ENCODE peak calls at places on chromosomes 12 and 14, in eight cellular contexts. K, Q, B, I, L, E, S and C are unnamed samples. For H3K36me3, the result is how much of the 10 kb centered on the place peaks cover.

GRCh38 chr12:124568431-124569374 is 1.3 kb upstream of the NCOR2 start:
- DNase-seq in K (no peak), Q (no peak), B (peak), I (peak), L (no peak), E (peak), S (peak), C (peak)

GRCh38 chr12:123512838-123513665 is 20.5 kb downstream of the RILPL1 start:
- DNase-seq in K (no peak), Q (no peak), B (no peak), I (no peak), L (no peak), E (no peak), S (no peak), C (no peak)

GRCh38 chr14:61077946-61078738 is 97.1 kb downstream of the SLC38A6 start:
- DNase-seq in K (no peak), Q (no peak), B (no peak), I (no peak), L (no peak), E (no peak), S (no peak), C (no peak)

GRCh38 chr14:53375573-53375972 is 222.4 kb upstream of the DDHD1 start:
- DNase-seq in K (no peak), Q (no peak), B (no peak), I (no peak), L (no peak), E (no peak), S (no peak), C (no peak)

GRCh38 chr14:91149462-91149861 is 35.6 kb downstream of the DGLUCY start:
- DNase-seq in K (peak), Q (peak), B (no peak), I (peak), L (no peak), E (no peak), S (no peak), C (peak)

GRCh38 chr12:124389537-124390441 is 94.9 kb downstream of the RFLNA start:
- DNase-seq in K (peak), Q (no peak), B (no peak), I (no peak), L (no peak), E (no peak), S (no peak), C (no peak)

GRCh38 chr12:48482198-48482597 is at the start of gene C12orf54:
- DNase-seq in K (no peak), Q (no peak), B (no peak), I (no peak), L (no peak), E (no peak), S (no peak), C (no peak)

GRCh38 chr12:16030729-16031128 is 119.6 kb downstream of the DERA start:
- DNase-seq in K (peak), Q (no peak), B (no peak), I (no peak), L (no peak), E (no peak), S (no peak), C (no peak)

GRCh38 chr12:115474525-115475353 is 790.8 kb upstream of the TBX3 start:
- DNase-seq in K (no peak), Q (no peak), B (no peak), I (no peak), L (peak), E (no peak), S (no peak), C (no peak)

GRCh38 chr14:75280831-75281690 is 2.4 kb downstream of the FOS start:
- DNase-seq in K (no peak), Q (no peak), B (no peak), I (no peak), L (no peak), E (no peak), S (no peak), C (no peak)

GRCh38 chr12:102869571-102869970 is 47.5 kb downstream of the PAH start:
- DNase-seq in K (no peak), Q (no peak), B (no peak), I (no peak), L (no peak), E (no peak), S (no peak), C (no peak)

GRCh38 chr12:25322918-25323773 is 72.4 kb upstream of the KRAS start:
- DNase-seq in K (no peak), Q (peak), B (no peak), I (no peak), L (no peak), E (no peak), S (no peak), C (no peak)

GRCh38 chr14:32028599-32028998 is 48.5 kb upstream of the ARHGAP5 start:
- DNase-seq in K (no peak), Q (no peak), B (no peak), I (no peak), L (no peak), E (no peak), S (no peak), C (no peak)

GRCh38 chr12:61554268-61555008 is 705.8 kb upstream of the USP15 start:
- DNase-seq in K (no peak), Q (no peak), B (no peak), I (no peak), L (no peak), E (no peak), S (no peak), C (no peak)

GRCh38 chr12:24596768-24597388 is 352.0 kb downstream of the BCAT1 start:
- DNase-seq in K (peak), Q (peak), B (no peak), I (peak), L (no peak), E (peak), S (no peak), C (peak)

GRCh38 chr12:41486718-41487117 is 298.6 kb downstream of the PDZRN4 start:
- DNase-seq in K (no peak), Q (no peak), B (no peak), I (no peak), L (no peak), E (no peak), S (no peak), C (no peak)

GRCh38 chr12:101855364-101855884 is 22.0 kb upstream of the DRAM1 start:
- DNase-seq in K (peak), Q (peak), B (no peak), I (peak), L (no peak), E (no peak), S (no peak), C (no peak)

GRCh38 chr12:56158926-56159461 is 835 bp downstream of the MYL6 start:
- DNase-seq in K (peak), Q (peak), B (no peak), I (peak), L (no peak), E (peak), S (no peak), C (no peak)

GRCh38 chr14:91264151-91265150 is 19.9 kb upstream of the GPR68 start:
- DNase-seq in K (no peak), Q (no peak), B (no peak), I (peak), L (no peak), E (no peak), S (no peak), C (no peak)

GRCh38 chr14:79448922-79449321 is 762.4 kb downstream of the DIO2 start:
- DNase-seq in K (no peak), Q (no peak), B (no peak), I (no peak), L (no peak), E (no peak), S (no peak), C (no peak)

GRCh38 chr14:97177635-97178034 is 380.5 kb downstream of the VRK1 start:
- DNase-seq in K (no peak), Q (no peak), B (no peak), I (no peak), L (no peak), E (no peak), S (peak), C (no peak)

GRCh38 chr12:100458191-100458590 is 15.5 kb upstream of the NR1H4 start:
- DNase-seq in K (no peak), Q (no peak), B (no peak), I (no peak), L (no peak), E (no peak), S (no peak), C (no peak)

GRCh38 chr14:34982421-34983147 is at the start of gene SRP54:
- DNase-seq in K (peak), Q (peak), B (peak), I (peak), L (peak), E (peak), S (peak), C (peak)

GRCh38 chr12:93287152-93287551 is 90.6 kb upstream of the NUDT4 start:
- DNase-seq in K (no peak), Q (peak), B (no peak), I (no peak), L (no peak), E (no peak), S (no peak), C (no peak)

GRCh38 chr14:54652890-54653201 is 85.9 kb downstream of the SAMD4A start:
- DNase-seq in K (no peak), Q (no peak), B (no peak), I (no peak), L (no peak), E (no peak), S (no peak), C (no peak)

GRCh38 chr14:96762650-96763049 is 34.5 kb upstream of the VRK1 start:
- DNase-seq in K (peak), Q (peak), B (peak), I (peak), L (peak), E (peak), S (peak), C (peak)

GRCh38 chr12:6141048-6141447 is 16.6 kb upstream of the VWF start:
- DNase-seq in K (no peak), Q (peak), B (no peak), I (no peak), L (no peak), E (no peak), S (no peak), C (no peak)
- TF ChIP-seq POLR2AphosphoS5 in K (no peak), Q (peak), B (no peak), I (no peak), L (no peak), E (no peak), S (no peak), C (no peak)

DNA sequence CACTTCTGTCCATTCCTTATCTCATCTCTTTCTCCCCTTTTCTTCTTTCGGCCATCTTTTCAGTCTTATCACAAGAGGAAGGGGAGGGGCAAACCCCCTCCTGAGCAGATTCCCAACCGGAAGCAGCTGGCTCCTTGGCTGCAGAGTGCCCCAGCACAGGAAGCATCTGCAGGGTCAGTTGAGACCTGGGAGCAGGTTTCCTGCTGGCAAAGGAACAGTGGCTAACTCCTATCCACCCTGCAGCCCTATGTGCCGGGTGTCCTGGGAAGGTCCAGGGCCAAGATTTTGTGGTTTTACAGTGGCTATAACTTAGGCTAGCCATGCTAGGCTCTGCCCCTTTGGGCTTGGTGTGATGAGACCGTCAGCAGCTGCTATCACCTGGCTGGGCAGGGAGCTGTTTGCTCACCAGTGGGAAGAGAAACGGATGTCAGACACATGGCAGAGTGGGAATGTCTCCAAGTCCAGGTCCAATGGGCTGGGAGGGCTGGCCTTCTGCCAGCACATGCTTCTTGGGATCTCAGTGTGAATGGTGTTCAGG is 40.4 kb downstream of the SH2B3 start:
- DNase-seq in K (no peak), Q (peak), B (no peak), I (peak), L (no peak), E (peak), S (no peak), C (no peak)
- H3K9ac ChIP-seq in K (no peak), Q (peak), B (no peak), I (no peak), L (no peak), E (no peak), S (no peak), C (no peak)

GRCh38 chr12:119843100-119843499 is 34.0 kb downstream of the CIT start:
- DNase-seq in K (no peak), Q (no peak), B (no peak), I (no peak), L (no peak), E (no peak), S (no peak), C (no peak)
- H3K36me3 ChIP-seq in K (under half), Q (under half), B (under half), I (half or more), L (under half), E (under half), S (under half), C (under half)

GRCh38 chr12:50221228-50222008 is 54.2 kb upstream of the CERS5 start:
- DNase-seq in K (no peak), Q (peak), B (no peak), I (peak), L (no peak), E (peak), S (peak), C (peak)
- TF ChIP-seq POLR2AphosphoS5 in K (no peak), Q (no peak), B (no peak), I (peak), L (peak), E (peak), S (no peak), C (peak)

GRCh38 chr14:105445901-105446845 is 26.5 kb downstream of the MTA1 start:
- DNase-seq in K (no peak), Q (no peak), B (no peak), I (no peak), L (no peak), E (no peak), S (no peak), C (no peak)
- H3K9ac ChIP-seq in K (no peak), Q (no peak), B (no peak), I (no peak), L (no peak), E (no peak), S (no peak), C (no peak)